ENCODE peak calls at places on chromosomes 13 and 19, in eight cellular contexts. D is ovary; N is IMR-90; G is adrenal gland; I is Panc1; V is MG63; B is SK-N-SH; C is CD8-positive, alpha-beta memory T cell. K is an unnamed sample.

GRCh38 chr13:42110410-42111155 is 62.1 kb downstream of the DGKH start:
- DNase-seq in D (no peak), N (peak; percentile 82), G (peak; percentile 21), I (peak; percentile 38), V (no peak), B (peak; percentile 55), C (peak; percentile 9), K (peak; percentile 70)

GRCh38 chr19:13986348-13986904 is 19.7 kb downstream of the RFX1 start:
- DNase-seq in D (peak; percentile 52), N (peak; percentile 72), G (peak; percentile 86), I (no peak), V (no peak), B (peak; percentile 97), C (peak; percentile 99), K (no peak)

GRCh38 chr13:21095311-21095710 is 33.9 kb upstream of the LATS2 start:
- DNase-seq in D (no peak), N (no peak), G (no peak), I (no peak), V (no peak), B (no peak), C (no peak), K (no peak)

GRCh38 chr13:44719857-44720671 is 143.9 kb upstream of the TSC22D1 start:
- DNase-seq in D (no peak), N (peak; percentile 75), G (no peak), I (no peak), V (peak; percentile 71), B (no peak), C (no peak), K (peak; percentile 80)

GRCh38 chr19:13961826-13962737 is 9.8 kb downstream of the DCAF15 start:
- DNase-seq in D (peak; percentile 33), N (peak; percentile 13), G (no peak), I (no peak), V (no peak), B (peak; percentile 34), C (no peak), K (peak; percentile 30)

GRCh38 chr13:104327217-104327616 is 1261.0 kb upstream of the SLC10A2 start:
- DNase-seq in D (no peak), N (no peak), G (no peak), I (no peak), V (no peak), B (no peak), C (no peak), K (peak; percentile 26)

GRCh38 chr19:2719232-2719735 is 1.9 kb downstream of the DIRAS1 start:
- DNase-seq in D (no peak), N (no peak), G (no peak), I (no peak), V (no peak), B (peak; percentile 32), C (no peak), K (no peak)

GRCh38 chr19:38281820-38282566 is 17.6 kb downstream of the SPINT2 start:
- DNase-seq in D (no peak), N (no peak), G (no peak), I (no peak), V (no peak), B (no peak), C (no peak), K (no peak)

GRCh38 chr13:99973163-99973785 is 1.7 kb upstream of the ZIC5 start:
- DNase-seq in D (no peak), N (no peak), G (no peak), I (no peak), V (no peak), B (peak; percentile 20), C (no peak), K (no peak)

GRCh38 chr19:39823693-39824092 is 10.3 kb downstream of the DYRK1B start:
- DNase-seq in D (no peak), N (no peak), G (no peak), I (no peak), V (no peak), B (peak; percentile 52), C (no peak), K (no peak)

GRCh38 chr19:39825093-39825463 is 8.9 kb downstream of the DYRK1B start:
- DNase-seq in D (no peak), N (no peak), G (no peak), I (no peak), V (no peak), B (no peak), C (no peak), K (no peak)

GRCh38 chr19:39825531-39826076 is 8.4 kb downstream of the DYRK1B start:
- DNase-seq in D (peak; percentile 53), N (no peak), G (no peak), I (no peak), V (no peak), B (no peak), C (no peak), K (no peak)

GRCh38 chr19:39826311-39826945 is 7.5 kb downstream of the DYRK1B start:
- DNase-seq in D (no peak), N (no peak), G (no peak), I (no peak), V (no peak), B (no peak), C (no peak), K (no peak)

DNA sequence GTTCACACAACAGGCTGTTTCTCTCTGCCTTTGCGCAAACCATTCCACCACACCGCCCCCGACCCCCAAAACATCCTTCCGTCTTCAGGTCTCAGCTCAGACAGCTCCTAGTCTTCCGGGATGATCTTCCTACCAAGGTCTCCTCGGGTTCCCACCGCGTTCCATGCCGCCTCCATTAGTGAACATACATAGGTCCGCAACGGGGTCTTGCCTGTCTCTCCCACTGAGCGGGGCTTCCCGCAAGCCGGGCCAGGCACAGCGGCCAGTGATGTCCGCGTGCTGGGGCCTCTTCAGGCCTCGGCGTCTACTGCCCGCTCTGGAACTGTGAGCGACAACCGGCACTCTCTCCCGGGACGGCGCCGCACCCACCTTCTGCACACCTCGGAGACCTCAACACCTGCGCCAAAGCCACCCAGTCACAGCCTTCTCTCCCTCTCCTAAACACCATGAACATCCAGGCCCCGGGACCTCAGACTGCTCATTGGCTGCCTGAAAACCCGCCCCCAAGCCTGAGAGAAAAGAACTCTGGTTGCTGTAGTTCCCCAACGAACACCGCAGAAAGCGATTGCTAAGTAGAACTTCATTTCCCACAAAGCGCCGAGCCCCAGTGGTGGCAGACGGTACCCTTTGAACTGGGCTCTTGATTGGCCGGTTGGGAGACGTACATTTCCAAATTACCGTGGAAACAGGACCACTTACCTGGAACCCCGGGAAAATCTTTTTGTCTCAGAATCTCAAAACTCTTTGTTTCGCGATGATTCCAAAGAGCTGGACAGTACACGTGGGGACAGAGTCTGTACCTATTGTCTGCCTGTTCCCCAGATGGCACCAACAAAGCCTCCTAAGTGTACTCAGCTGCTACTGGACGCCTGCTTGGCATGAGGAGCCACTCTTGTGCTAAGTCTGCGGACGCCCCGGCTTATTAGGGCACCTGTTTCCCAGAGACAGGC is 9.5 kb downstream of the DYRK1B start:
- DNase-seq in D (peak; percentile 80), N (peak; percentile 91), G (peak; percentile 94), I (peak; percentile 100), V (no peak), B (peak; percentile 93), C (peak; percentile 83), K (peak; percentile 92)
- H3K27me3 ChIP-seq in D (no peaks in the 10 kb centered on the region), N (no peaks in the 10 kb centered on the region), G (no peaks in the 10 kb centered on the region), I (no peaks in the 10 kb centered on the region), V (no peaks in the 10 kb centered on the region), B (no peaks in the 10 kb centered on the region), C (no peaks in the 10 kb centered on the region), K (no peaks in the 10 kb centered on the region)

DNA sequence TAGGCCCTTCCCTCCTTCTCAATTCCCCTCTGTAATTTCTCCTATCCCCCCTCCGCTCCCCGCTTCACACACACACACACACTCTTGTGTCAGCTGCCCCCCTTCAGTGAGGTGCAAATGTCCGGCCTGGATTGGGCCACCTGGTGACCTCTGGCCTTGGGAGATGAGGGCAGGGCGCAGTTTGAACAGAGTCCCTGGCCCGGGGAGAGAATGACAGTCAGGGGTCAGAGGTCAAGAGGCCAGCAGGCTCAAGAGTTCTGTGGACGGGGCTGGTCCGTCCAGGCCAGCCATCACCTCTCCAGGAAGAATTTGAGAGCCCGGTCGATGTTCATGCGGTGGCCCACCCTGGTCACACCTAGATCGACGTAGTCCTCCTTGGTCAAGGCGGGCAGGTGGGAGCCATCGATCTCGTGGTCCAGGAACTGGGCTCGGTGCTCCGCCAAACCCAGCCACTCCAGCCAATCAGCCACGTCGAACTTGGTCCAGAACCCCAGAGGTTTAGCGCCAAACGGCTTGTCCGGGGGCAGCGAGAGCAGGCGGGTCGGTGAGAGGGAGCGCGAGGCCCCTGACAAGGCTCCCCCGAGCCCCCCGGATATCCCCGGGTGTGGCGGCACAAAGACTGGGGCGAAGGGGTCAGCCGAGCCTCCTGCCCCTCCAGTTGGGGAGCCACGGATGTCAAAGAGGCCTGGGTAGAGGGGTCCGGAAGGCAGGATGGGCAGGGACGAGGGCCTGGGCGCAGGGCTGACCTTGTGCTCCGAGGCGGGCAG is 12.6 kb downstream of the C19orf81 start:
- DNase-seq in D (no peak), N (no peak), G (no peak), I (no peak), V (no peak), B (no peak), C (no peak), K (no peak)
- H3K27me3 ChIP-seq in D (no peaks in the 10 kb centered on the region), N (peaks cover 26% of the 10 kb centered on the region), G (peaks cover 9% of the 10 kb centered on the region), I (no peaks in the 10 kb centered on the region), V (no peaks in the 10 kb centered on the region), B (no peaks in the 10 kb centered on the region), C (peaks cover 13% of the 10 kb centered on the region), K (peaks cover 3% of the 10 kb centered on the region)

GRCh38 chr19:7866399-7867091 is 7.6 kb downstream of the PRR36 start:
- DNase-seq in D (peak; percentile 21), N (no peak), G (no peak), I (no peak), V (no peak), B (no peak), C (no peak), K (no peak)
- H3K27me3 ChIP-seq in D (no peaks in the 10 kb centered on the region), N (peaks cover 6% of the 10 kb centered on the region), G (no peaks in the 10 kb centered on the region), I (no peaks in the 10 kb centered on the region), V (no peaks in the 10 kb centered on the region), B (no peaks in the 10 kb centered on the region), C (peaks cover 4% of the 10 kb centered on the region), K (no peaks in the 10 kb centered on the region)

GRCh38 chr13:97211357-97211756 is 10.8 kb upstream of the MBNL2 start:
- DNase-seq in D (no peak), N (peak; percentile 48), G (no peak), I (no peak), V (no peak), B (no peak), C (no peak), K (peak; percentile 67)

GRCh38 chr13:97212540-97213146 is 9.5 kb upstream of the MBNL2 start:
- DNase-seq in D (no peak), N (peak; percentile 49), G (no peak), I (no peak), V (peak; percentile 18), B (no peak), C (no peak), K (no peak)

GRCh38 chr13:97215325-97215724 is 6.8 kb upstream of the MBNL2 start:
- DNase-seq in D (no peak), N (no peak), G (no peak), I (no peak), V (no peak), B (no peak), C (no peak), K (no peak)

GRCh38 chr13:97214921-97215320 is 7.2 kb upstream of the MBNL2 start:
- DNase-seq in D (no peak), N (no peak), G (no peak), I (no peak), V (no peak), B (no peak), C (no peak), K (no peak)

DNA sequence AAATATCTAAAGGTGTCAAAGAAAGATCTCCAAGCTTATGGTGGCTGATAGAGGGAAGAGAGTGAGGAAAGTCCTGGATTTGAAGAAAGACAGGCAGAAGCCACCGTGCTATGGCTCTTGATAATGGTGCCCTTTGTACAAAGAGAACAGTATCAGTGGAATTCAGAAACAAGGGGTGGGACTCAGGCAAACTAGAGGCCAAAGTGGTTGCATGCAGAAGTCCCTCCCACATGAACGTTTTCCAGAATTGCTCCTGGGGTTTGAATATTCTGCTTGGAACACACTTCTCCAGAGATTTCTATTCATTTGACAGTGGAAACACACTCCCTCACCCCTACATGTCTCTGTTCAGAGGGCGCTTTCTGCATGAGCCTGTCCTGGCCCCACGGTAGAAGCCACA is 10.1 kb upstream of the MBNL2 start:
- DNase-seq in D (no peak), N (no peak), G (no peak), I (no peak), V (no peak), B (no peak), C (no peak), K (no peak)
- H3K27me3 ChIP-seq in D (no peaks in the 10 kb centered on the region), N (no peaks in the 10 kb centered on the region), G (no peaks in the 10 kb centered on the region), I (no peaks in the 10 kb centered on the region), V (no peaks in the 10 kb centered on the region), B (no peaks in the 10 kb centered on the region), C (no peaks in the 10 kb centered on the region), K (no peaks in the 10 kb centered on the region)

K was measured in fibroblast of lung.